ENCODE peak calls at places on chromosomes 3 and 15, in six cellular contexts. H is Karpas-422; X is left ventricle myocardium inferior; W is caudate nucleus; G is CD8-positive, alpha-beta memory T cell; S is brain microvascular endothelial cell. Q is an unnamed sample.

GRCh38 chr3:74089854-74090253 is 465.1 kb upstream of the PDZRN3 start:
- DNase-seq in H (no peak), X (no peak), W (no peak), G (no peak), S (no peak), Q (no peak)

GRCh38 chr15:88513195-88513594 is 33.3 kb downstream of the DET1 start:
- DNase-seq in H (no peak), X (no peak), W (no peak), G (no peak), S (no peak), Q (no peak)

GRCh38 chr3:168248383-168249047 is 152.8 kb upstream of the GOLIM4 start:
- DNase-seq in H (no peak), X (no peak), W (no peak), G (no peak), S (peak; percentile 16), Q (peak; percentile 76)

GRCh38 chr3:3192481-3192764 is 12.9 kb upstream of the CRBN start:
- DNase-seq in H (no peak), X (no peak), W (no peak), G (no peak), S (no peak), Q (no peak)

GRCh38 chr15:82952156-82953081 is at the start of gene HOMER2:
- DNase-seq in H (no peak), X (peak; percentile 37), W (no peak), G (no peak), S (no peak), Q (peak; percentile 76)

GRCh38 chr3:126266291-126266840 is 86.0 kb upstream of the ALDH1L1 start:
- DNase-seq in H (no peak), X (peak; percentile 83), W (no peak), G (no peak), S (no peak), Q (peak; percentile 93)

GRCh38 chr3:98893740-98894139 is 7.8 kb downstream of the DCBLD2 start:
- DNase-seq in H (no peak), X (no peak), W (no peak), G (no peak), S (no peak), Q (no peak)

GRCh38 chr3:194321666-194322640 is 29.2 kb downstream of the CPN2 start:
- DNase-seq in H (no peak), X (no peak), W (no peak), G (no peak), S (no peak), Q (no peak)

GRCh38 chr3:123712077-123712860 is 127.4 kb upstream of the HACD2 start:
- DNase-seq in H (no peak), X (no peak), W (no peak), G (no peak), S (no peak), Q (no peak)

GRCh38 chr15:34799825-34800168 is 4.4 kb upstream of the ACTC1 start:
- DNase-seq in H (no peak), X (no peak), W (no peak), G (no peak), S (no peak), Q (no peak)

GRCh38 chr3:52281980-52282801 is 3.7 kb upstream of the WDR82 start:
- DNase-seq in H (no peak), X (no peak), W (no peak), G (peak; percentile 30), S (peak; percentile 14), Q (no peak)

GRCh38 chr15:70170096-70170699 is 72.5 kb upstream of the TLE3 start:
- DNase-seq in H (no peak), X (no peak), W (no peak), G (no peak), S (no peak), Q (peak; percentile 32)

GRCh38 chr3:142597898-142598297 is 1.7 kb downstream of the PLS1 start:
- DNase-seq in H (no peak), X (no peak), W (no peak), G (no peak), S (no peak), Q (no peak)
- H3K27ac ChIP-seq in H (no peak overlapping the region), X (no peak overlapping the region), W (no peak overlapping the region), G (no peak overlapping the region), S (no peak overlapping the region), Q (no peak overlapping the region)

DNA sequence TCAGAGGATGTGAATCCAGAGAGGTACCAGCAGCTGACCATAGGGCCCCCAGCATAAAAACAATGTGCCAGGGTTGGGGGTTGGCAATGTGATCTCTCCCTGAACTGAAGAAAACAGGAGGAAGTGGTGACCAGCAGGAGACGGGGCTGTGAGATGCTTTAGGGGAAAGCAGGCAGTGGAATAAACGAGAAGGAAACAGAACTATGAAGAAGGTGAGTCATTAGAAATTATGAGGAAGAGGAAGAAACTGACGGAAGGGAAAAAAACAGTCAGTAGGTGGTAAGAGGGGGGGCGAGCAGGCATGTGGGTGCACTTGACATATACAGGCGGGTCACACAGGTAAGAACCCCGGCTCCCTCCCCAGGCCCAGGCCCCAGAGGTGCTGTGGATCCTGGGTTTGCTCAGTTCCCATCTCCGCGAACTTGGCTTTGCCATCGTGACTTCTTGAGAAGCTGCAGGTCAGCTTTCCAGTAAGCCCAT is 42.2 kb upstream of the B3GNT5 start:
- DNase-seq in H (no peak), X (no peak), W (no peak), G (no peak), S (no peak), Q (peak; percentile 67)
- H3K27ac ChIP-seq in H (no peak overlapping the region), X (peak overlapping the region; percentile 63), W (peak overlapping the region; percentile 74), G (no peak overlapping the region), S (no peak overlapping the region), Q (no peak overlapping the region)

DNA sequence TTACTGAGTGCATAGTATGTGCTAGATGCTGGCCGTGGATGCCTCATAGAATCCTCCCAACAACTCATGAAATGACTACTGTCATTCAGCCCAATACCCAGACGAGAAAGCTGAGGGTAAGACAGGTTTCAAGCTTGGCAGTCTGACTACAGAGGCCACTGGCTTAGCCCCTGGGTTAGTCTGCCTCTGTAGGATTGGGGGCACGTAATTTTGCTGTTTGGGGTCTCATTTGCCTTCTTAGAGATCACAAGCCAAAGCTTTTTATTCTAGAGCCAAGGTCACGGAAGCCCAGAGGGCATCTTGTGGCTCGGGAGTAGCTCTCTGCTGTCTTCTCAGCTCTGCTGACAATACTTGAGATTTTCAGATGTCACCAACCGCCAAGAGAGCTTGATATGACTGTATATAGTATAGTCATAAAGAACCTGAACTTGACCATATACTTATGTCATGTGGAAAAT is 1.0 kb upstream of the CCR5 start:
- DNase-seq in H (no peak), X (no peak), W (no peak), G (no peak), S (no peak), Q (no peak)
- H3K27ac ChIP-seq in H (no peak overlapping the region), X (no peak overlapping the region), W (peak overlapping the region; percentile 47), G (peak overlapping the region; percentile 34), S (no peak overlapping the region), Q (no peak overlapping the region)

GRCh38 chr3:186976802-186977201 is 46.5 kb downstream of the ST6GAL1 start:
- DNase-seq in H (no peak), X (no peak), W (no peak), G (no peak), S (no peak), Q (no peak)
- H3K27ac ChIP-seq in H (no peak overlapping the region), X (peak overlapping the region; percentile 97), W (peak overlapping the region; percentile 71), G (no peak overlapping the region), S (no peak overlapping the region), Q (peak overlapping the region; percentile 52)